ENCODE peak calls at places on chromosome 21, in six cellular contexts. One of them, this sample, is unnamed.

GRCh38 chr21:22981819-22982218 is 1983.6 kb downstream of the NCAM2 start:
- DNase-seq in GM23248: no peak
- DNase-seq in mammary epithelial cell: no peak
- DNase-seq in OCI-LY7: no peak
- DNase-seq in neural progenitor cell: no peak
- DNase-seq in neuronal stem cell: no peak
- DNase-seq in this sample: no peak

GRCh38 chr21:36589352-36589971 is 109.5 kb upstream of the SIM2 start:
- DNase-seq in GM23248: peak
- DNase-seq in mammary epithelial cell: no peak
- DNase-seq in OCI-LY7: peak
- DNase-seq in neural progenitor cell: peak
- DNase-seq in neuronal stem cell: no peak
- DNase-seq in this sample: peak

GRCh38 chr21:45528981-45529784 is 13.1 kb downstream of the SLC19A1 start:
- DNase-seq in GM23248: no peak
- DNase-seq in mammary epithelial cell: no peak
- DNase-seq in OCI-LY7: no peak
- DNase-seq in neural progenitor cell: no peak
- DNase-seq in neuronal stem cell: no peak
- DNase-seq in this sample: no peak

GRCh38 chr21:26851109-26851944 is 6.1 kb upstream of the ADAMTS1 start:
- DNase-seq in GM23248: no peak
- DNase-seq in mammary epithelial cell: peak
- DNase-seq in OCI-LY7: no peak
- DNase-seq in neural progenitor cell: no peak
- DNase-seq in neuronal stem cell: no peak
- DNase-seq in this sample: peak

GRCh38 chr21:44723177-44724131 is 12.1 kb upstream of the TSPEAR start:
- DNase-seq in GM23248: peak
- DNase-seq in mammary epithelial cell: peak
- DNase-seq in OCI-LY7: no peak
- DNase-seq in neural progenitor cell: peak
- DNase-seq in neuronal stem cell: no peak
- DNase-seq in this sample: peak

GRCh38 chr21:25513810-25514209 is 93.5 kb downstream of the MRPL39 start:
- DNase-seq in GM23248: no peak
- DNase-seq in mammary epithelial cell: no peak
- DNase-seq in OCI-LY7: no peak
- DNase-seq in neural progenitor cell: no peak
- DNase-seq in neuronal stem cell: no peak
- DNase-seq in this sample: no peak

GRCh38 chr21:38266732-38267131 is 9.9 kb downstream of the KCNJ15 start:
- DNase-seq in GM23248: peak
- DNase-seq in mammary epithelial cell: no peak
- DNase-seq in OCI-LY7: no peak
- DNase-seq in neural progenitor cell: no peak
- DNase-seq in neuronal stem cell: no peak
- DNase-seq in this sample: no peak

GRCh38 chr21:27513016-27513415 is 546.1 kb upstream of the ADAMTS5 start:
- DNase-seq in GM23248: no peak
- DNase-seq in mammary epithelial cell: peak
- DNase-seq in OCI-LY7: no peak
- DNase-seq in neural progenitor cell: no peak
- DNase-seq in neuronal stem cell: no peak
- DNase-seq in this sample: no peak

GRCh38 chr21:24861471-24861870 is 745.8 kb downstream of the MRPL39 start:
- DNase-seq in GM23248: no peak
- DNase-seq in mammary epithelial cell: no peak
- DNase-seq in OCI-LY7: no peak
- DNase-seq in neural progenitor cell: no peak
- DNase-seq in neuronal stem cell: no peak
- DNase-seq in this sample: no peak

GRCh38 chr21:20343186-20343585 is 655.0 kb upstream of the NCAM2 start:
- DNase-seq in GM23248: no peak
- DNase-seq in mammary epithelial cell: no peak
- DNase-seq in OCI-LY7: no peak
- DNase-seq in neural progenitor cell: no peak
- DNase-seq in neuronal stem cell: no peak
- DNase-seq in this sample: no peak

GRCh38 chr21:16084776-16085364 is 355.1 kb downstream of the USP25 start:
- DNase-seq in GM23248: peak
- DNase-seq in mammary epithelial cell: no peak
- DNase-seq in OCI-LY7: no peak
- DNase-seq in neural progenitor cell: no peak
- DNase-seq in neuronal stem cell: no peak
- DNase-seq in this sample: no peak

GRCh38 chr21:26964379-26964778 is 2.5 kb downstream of the ADAMTS5 start:
- DNase-seq in GM23248: peak
- DNase-seq in mammary epithelial cell: no peak
- DNase-seq in OCI-LY7: no peak
- DNase-seq in neural progenitor cell: peak
- DNase-seq in neuronal stem cell: no peak
- DNase-seq in this sample: peak

GRCh38 chr21:38660333-38661295 is 145.1 kb upstream of the ETS2 start:
- DNase-seq in GM23248: peak
- DNase-seq in mammary epithelial cell: no peak
- DNase-seq in OCI-LY7: no peak
- DNase-seq in neural progenitor cell: peak
- DNase-seq in neuronal stem cell: no peak
- DNase-seq in this sample: peak

GRCh38 chr21:37342046-37342632 is 24.4 kb upstream of the DYRK1A start:
- DNase-seq in GM23248: peak
- DNase-seq in mammary epithelial cell: no peak
- DNase-seq in OCI-LY7: no peak
- DNase-seq in neural progenitor cell: no peak
- DNase-seq in neuronal stem cell: no peak
- DNase-seq in this sample: no peak

GRCh38 chr21:37146320-37147225 is 73.5 kb downstream of the TTC3 start:
- DNase-seq in GM23248: no peak
- DNase-seq in mammary epithelial cell: no peak
- DNase-seq in OCI-LY7: no peak
- DNase-seq in neural progenitor cell: no peak
- DNase-seq in neuronal stem cell: no peak
- DNase-seq in this sample: no peak

GRCh38 chr21:39030127-39030884 is 152.9 kb downstream of the PSMG1 start:
- DNase-seq in GM23248: no peak
- DNase-seq in mammary epithelial cell: peak
- DNase-seq in OCI-LY7: no peak
- DNase-seq in neural progenitor cell: no peak
- DNase-seq in neuronal stem cell: no peak
- DNase-seq in this sample: peak

GRCh38 chr21:45439171-45439872 is 34.4 kb downstream of the COL18A1 start:
- DNase-seq in GM23248: peak
- DNase-seq in mammary epithelial cell: peak
- DNase-seq in OCI-LY7: peak
- DNase-seq in neural progenitor cell: peak
- DNase-seq in neuronal stem cell: peak
- DNase-seq in this sample: peak

GRCh38 chr21:34857874-34858273 is 189.1 kb downstream of the CLIC6 start:
- DNase-seq in GM23248: peak
- DNase-seq in mammary epithelial cell: no peak
- DNase-seq in OCI-LY7: no peak
- DNase-seq in neural progenitor cell: no peak
- DNase-seq in neuronal stem cell: no peak
- DNase-seq in this sample: peak
- H3K4me2 ChIP-seq in GM23248: no peak
- H3K4me2 ChIP-seq in mammary epithelial cell: no peak
- H3K4me2 ChIP-seq in OCI-LY7: peak
- H3K4me2 ChIP-seq in neural progenitor cell: no peak
- H3K4me2 ChIP-seq in neuronal stem cell: no peak
- H3K4me2 ChIP-seq in this sample: no peak

GRCh38 chr21:35508389-35508888 is 459.3 kb upstream of the RUNX1 start:
- DNase-seq in GM23248: peak
- DNase-seq in mammary epithelial cell: peak
- DNase-seq in OCI-LY7: peak
- DNase-seq in neural progenitor cell: peak
- DNase-seq in neuronal stem cell: peak
- DNase-seq in this sample: peak
- H3K27ac ChIP-seq in GM23248: peak
- H3K27ac ChIP-seq in mammary epithelial cell: no peak
- H3K27ac ChIP-seq in OCI-LY7: no peak
- H3K27ac ChIP-seq in neural progenitor cell: no peak
- H3K27ac ChIP-seq in neuronal stem cell: no peak
- H3K27ac ChIP-seq in this sample: no peak

GRCh38 chr21:43273016-43273707 is 104.4 kb downstream of the CRYAA start:
- DNase-seq in GM23248: no peak
- DNase-seq in mammary epithelial cell: no peak
- DNase-seq in OCI-LY7: no peak
- DNase-seq in neural progenitor cell: no peak
- DNase-seq in neuronal stem cell: no peak
- DNase-seq in this sample: no peak
- H3K4me2 ChIP-seq in GM23248: no peak
- H3K4me2 ChIP-seq in mammary epithelial cell: no peak
- H3K4me2 ChIP-seq in OCI-LY7: no peak
- H3K4me2 ChIP-seq in neural progenitor cell: no peak
- H3K4me2 ChIP-seq in neuronal stem cell: no peak
- H3K4me2 ChIP-seq in this sample: no peak

GRCh38 chr21:41611441-41611840 is 103.5 kb upstream of the TMPRSS2 start:
- DNase-seq in GM23248: no peak
- DNase-seq in mammary epithelial cell: no peak
- DNase-seq in OCI-LY7: no peak
- DNase-seq in neural progenitor cell: no peak
- DNase-seq in neuronal stem cell: no peak
- DNase-seq in this sample: no peak

GRCh38 chr21:41612674-41613250 is 104.8 kb upstream of the TMPRSS2 start:
- DNase-seq in GM23248: peak
- DNase-seq in mammary epithelial cell: peak
- DNase-seq in OCI-LY7: peak
- DNase-seq in neural progenitor cell: peak
- DNase-seq in neuronal stem cell: peak
- DNase-seq in this sample: peak

GRCh38 chr21:41611966-41612606 is 104.1 kb upstream of the TMPRSS2 start:
- DNase-seq in GM23248: peak
- DNase-seq in mammary epithelial cell: peak
- DNase-seq in OCI-LY7: peak
- DNase-seq in neural progenitor cell: peak
- DNase-seq in neuronal stem cell: no peak
- DNase-seq in this sample: peak

GRCh38 chr21:41614456-41615010 is 106.6 kb upstream of the TMPRSS2 start:
- DNase-seq in GM23248: no peak
- DNase-seq in mammary epithelial cell: no peak
- DNase-seq in OCI-LY7: no peak
- DNase-seq in neural progenitor cell: no peak
- DNase-seq in neuronal stem cell: no peak
- DNase-seq in this sample: no peak

GRCh38 chr21:41613421-41613998 is 105.6 kb upstream of the TMPRSS2 start:
- DNase-seq in GM23248: no peak
- DNase-seq in mammary epithelial cell: no peak
- DNase-seq in OCI-LY7: no peak
- DNase-seq in neural progenitor cell: no peak
- DNase-seq in neuronal stem cell: no peak
- DNase-seq in this sample: no peak
- H3K27ac ChIP-seq in GM23248: peak
- H3K27ac ChIP-seq in mammary epithelial cell: peak
- H3K27ac ChIP-seq in OCI-LY7: no peak
- H3K27ac ChIP-seq in neural progenitor cell: no peak
- H3K27ac ChIP-seq in neuronal stem cell: no peak
- H3K27ac ChIP-seq in this sample: no peak

DNA sequence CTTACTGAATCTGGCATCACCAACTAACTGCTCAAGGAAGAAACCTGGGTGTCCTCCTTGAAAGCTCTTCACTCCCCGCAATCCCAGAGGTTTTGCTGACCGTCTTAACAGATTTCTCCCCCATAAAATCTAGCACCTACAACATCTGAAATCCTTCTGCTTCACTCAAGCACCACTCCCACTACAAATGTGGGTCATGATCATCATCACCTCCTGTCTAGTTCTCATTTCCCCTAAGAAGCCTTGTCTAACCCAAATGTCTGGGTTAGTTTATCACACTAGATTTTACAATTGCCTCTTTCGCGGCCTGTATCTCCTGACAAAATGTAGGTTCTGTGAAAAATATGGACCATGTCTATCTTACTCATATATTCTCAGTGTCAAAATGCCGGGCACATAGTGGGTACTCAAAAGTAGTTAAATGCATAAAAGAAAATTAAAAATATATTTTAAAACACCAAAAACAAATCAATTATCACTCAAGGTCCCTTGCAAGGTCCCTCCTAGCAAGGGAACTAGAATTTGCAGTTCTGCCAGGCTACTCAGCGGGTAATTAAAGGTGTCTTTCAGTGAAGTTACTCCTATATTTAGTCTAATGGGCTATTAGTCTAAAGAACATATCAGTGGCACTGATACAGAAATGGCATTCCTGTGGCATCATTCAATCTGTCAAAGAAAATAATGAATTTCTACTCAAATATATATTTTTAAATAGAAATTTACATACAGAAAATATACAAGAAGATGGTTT is 19.6 kb downstream of the C21orf91 start:
- DNase-seq in GM23248: no peak
- DNase-seq in mammary epithelial cell: no peak
- DNase-seq in OCI-LY7: no peak
- DNase-seq in neural progenitor cell: no peak
- DNase-seq in neuronal stem cell: no peak
- DNase-seq in this sample: no peak
- H3K4me2 ChIP-seq in GM23248: no peak
- H3K4me2 ChIP-seq in mammary epithelial cell: no peak
- H3K4me2 ChIP-seq in OCI-LY7: no peak
- H3K4me2 ChIP-seq in neural progenitor cell: no peak
- H3K4me2 ChIP-seq in neuronal stem cell: no peak
- H3K4me2 ChIP-seq in this sample: no peak

GRCh38 chr21:32096411-32096810 is 182.4 kb downstream of the MIS18A start:
- DNase-seq in GM23248: peak
- DNase-seq in mammary epithelial cell: no peak
- DNase-seq in OCI-LY7: peak
- DNase-seq in neural progenitor cell: peak
- DNase-seq in neuronal stem cell: peak
- DNase-seq in this sample: peak
- H3K27ac ChIP-seq in GM23248: no peak
- H3K27ac ChIP-seq in mammary epithelial cell: no peak
- H3K27ac ChIP-seq in OCI-LY7: no peak
- H3K27ac ChIP-seq in neural progenitor cell: no peak
- H3K27ac ChIP-seq in neuronal stem cell: no peak
- H3K27ac ChIP-seq in this sample: no peak